ENCODE peak calls at places on chromosomes 7 and 10, in four cellular contexts. One of them, this sample, is unnamed.

GRCh38 chr7:129919492-129919891 is 33.3 kb downstream of the UBE2H start:
- DNase-seq in colonic mucosa: no peak
- DNase-seq in HCT116: no peak
- DNase-seq in H9: no peak
- DNase-seq in this sample: no peak

GRCh38 chr7:47635091-47636090 is 53.5 kb upstream of the TNS3 start:
- DNase-seq in H9: peak
- DNase-seq in HCT116: no peak
- DNase-seq in colonic mucosa: peak
- DNase-seq in this sample: peak

GRCh38 chr10:102492983-102493382 is 9.5 kb downstream of the ACTR1A start:
- DNase-seq in HCT116: no peak
- DNase-seq in colonic mucosa: no peak
- DNase-seq in H9: no peak
- DNase-seq in this sample: no peak

GRCh38 chr10:89122431-89123066 is 84.6 kb downstream of the CH25H start:
- DNase-seq in colonic mucosa: no peak
- DNase-seq in HCT116: no peak
- DNase-seq in H9: no peak
- DNase-seq in this sample: no peak

GRCh38 chr7:5374464-5374863 is 49.2 kb downstream of the TNRC18 start:
- DNase-seq in H9: no peak
- DNase-seq in colonic mucosa: no peak
- DNase-seq in HCT116: no peak
- DNase-seq in this sample: no peak

GRCh38 chr7:27723086-27723485 is 16.9 kb upstream of the TAX1BP1 start:
- DNase-seq in colonic mucosa: no peak
- DNase-seq in HCT116: no peak
- DNase-seq in H9: no peak
- DNase-seq in this sample: no peak

GRCh38 chr10:30456262-30456661 is 22.3 kb downstream of the MAP3K8 start:
- DNase-seq in HCT116: no peak
- DNase-seq in colonic mucosa: peak
- DNase-seq in H9: no peak
- DNase-seq in this sample: no peak

GRCh38 chr7:143283344-143283743 is 1.4 kb upstream of the TMEM139 start:
- DNase-seq in colonic mucosa: peak
- DNase-seq in HCT116: no peak
- DNase-seq in H9: peak
- DNase-seq in this sample: no peak

GRCh38 chr10:31749981-31750850 is 178.4 kb downstream of the ARHGAP12 start:
- DNase-seq in colonic mucosa: peak
- DNase-seq in H9: no peak
- DNase-seq in HCT116: no peak
- DNase-seq in this sample: no peak
- H3K9ac ChIP-seq in colonic mucosa: no peak
- H3K9ac ChIP-seq in H9: no peak
- H3K9ac ChIP-seq in HCT116: no peak
- H3K9ac ChIP-seq in this sample: no peak

GRCh38 chr10:110859947-110860376 is 11.8 kb upstream of the PDCD4 start:
- DNase-seq in colonic mucosa: peak
- DNase-seq in H9: no peak
- DNase-seq in HCT116: no peak
- DNase-seq in this sample: no peak

GRCh38 chr10:110858297-110858934 is 13.3 kb upstream of the PDCD4 start:
- DNase-seq in H9: no peak
- DNase-seq in HCT116: no peak
- DNase-seq in colonic mucosa: peak
- DNase-seq in this sample: no peak

GRCh38 chr10:110859206-110859946 is 12.4 kb upstream of the PDCD4 start:
- DNase-seq in colonic mucosa: peak
- DNase-seq in H9: no peak
- DNase-seq in HCT116: no peak
- DNase-seq in this sample: no peak

GRCh38 chr10:110860576-110861241 is 11.0 kb upstream of the PDCD4 start:
- DNase-seq in colonic mucosa: peak
- DNase-seq in HCT116: no peak
- DNase-seq in H9: no peak
- DNase-seq in this sample: no peak

DNA sequence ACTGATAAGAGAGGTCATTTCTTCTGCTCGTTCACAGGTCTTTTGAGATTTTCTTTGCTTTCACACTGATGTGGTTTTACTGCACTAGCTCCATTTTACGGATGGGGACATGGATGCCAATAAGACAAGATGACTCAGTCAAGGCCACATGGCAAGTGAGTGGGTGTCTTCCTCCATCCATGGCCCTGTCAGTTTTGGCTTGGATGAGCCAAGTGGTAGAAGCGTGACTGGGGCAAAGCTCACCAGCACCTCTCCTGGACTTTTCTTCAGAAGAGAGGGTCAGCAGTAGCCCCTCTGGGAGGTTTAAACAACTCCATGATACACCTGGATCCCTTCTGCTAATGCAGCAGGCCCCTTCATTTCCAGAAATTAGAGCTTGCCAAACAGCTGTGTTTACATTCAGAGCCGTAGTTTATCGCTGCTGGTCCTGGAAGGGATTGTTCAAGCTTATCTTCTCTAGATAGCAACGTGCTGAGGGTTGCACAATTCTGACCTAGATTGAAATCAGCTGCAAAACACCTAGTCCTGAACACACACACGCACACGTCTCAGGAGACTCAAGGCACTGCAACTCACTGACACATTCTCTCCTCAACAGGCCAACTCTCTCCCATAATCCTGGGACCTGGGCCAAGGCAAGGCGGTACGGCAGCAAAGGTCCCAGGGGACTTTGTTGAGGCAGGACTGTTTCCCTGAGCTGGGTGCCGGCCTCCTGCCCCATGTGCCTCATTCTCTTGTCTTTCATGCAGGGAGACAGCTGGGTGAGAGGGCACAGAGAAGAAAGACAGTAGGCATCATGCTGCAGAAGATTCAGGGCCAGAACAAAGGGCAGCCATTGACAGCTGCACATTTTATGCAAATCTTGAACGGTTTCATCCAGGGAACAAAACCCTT is 14.2 kb upstream of the PDCD4 start:
- DNase-seq in HCT116: no peak
- DNase-seq in H9: no peak
- DNase-seq in colonic mucosa: peak
- DNase-seq in this sample: no peak
- TF ChIP-seq CTCF in HCT116: no peak
- TF ChIP-seq CTCF in H9: no peak
- TF ChIP-seq CTCF in colonic mucosa: no peak
- TF ChIP-seq CTCF in this sample: no peak

GRCh38 chr7:42227523-42227922 is 9.5 kb downstream of the GLI3 start:
- DNase-seq in H9: no peak
- DNase-seq in HCT116: no peak
- DNase-seq in colonic mucosa: no peak
- DNase-seq in this sample: no peak
- H3K9ac ChIP-seq in H9: peak
- H3K9ac ChIP-seq in HCT116: no peak
- H3K9ac ChIP-seq in colonic mucosa: no peak
- H3K9ac ChIP-seq in this sample: peak

DNA sequence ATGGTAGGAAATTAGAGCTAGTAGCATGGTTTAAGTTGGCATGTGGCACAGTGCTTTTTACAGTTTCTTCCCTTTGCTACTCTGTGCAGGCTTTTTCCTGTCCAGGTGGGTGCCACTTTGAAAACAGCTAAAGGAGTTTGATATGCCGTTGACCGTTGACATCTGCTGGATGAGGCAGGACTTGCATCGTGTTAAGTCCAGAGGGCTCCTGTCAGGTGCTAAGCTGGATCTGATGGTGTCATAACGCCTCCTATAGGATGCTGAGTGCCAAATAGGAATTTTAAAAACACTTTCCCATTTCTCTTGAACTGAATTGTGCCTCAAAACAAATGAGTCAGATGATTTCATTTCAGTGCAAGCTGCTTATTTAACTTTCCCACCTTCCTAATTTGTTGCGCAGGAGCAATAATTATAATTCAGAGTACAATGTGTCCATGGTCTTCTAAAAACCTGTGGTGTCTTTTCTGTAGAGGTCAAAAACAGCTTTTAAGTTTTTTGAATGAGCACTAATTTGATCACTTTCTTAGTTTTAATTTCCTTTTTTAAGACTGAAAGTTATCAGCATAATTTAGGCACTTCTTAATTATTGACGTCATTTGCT is 178.3 kb downstream of the CDCA7L start:
- DNase-seq in H9: peak
- DNase-seq in colonic mucosa: peak
- DNase-seq in HCT116: peak
- DNase-seq in this sample: peak
- TF ChIP-seq CTCF in H9: peak
- TF ChIP-seq CTCF in colonic mucosa: peak
- TF ChIP-seq CTCF in HCT116: peak
- TF ChIP-seq CTCF in this sample: peak

DNA sequence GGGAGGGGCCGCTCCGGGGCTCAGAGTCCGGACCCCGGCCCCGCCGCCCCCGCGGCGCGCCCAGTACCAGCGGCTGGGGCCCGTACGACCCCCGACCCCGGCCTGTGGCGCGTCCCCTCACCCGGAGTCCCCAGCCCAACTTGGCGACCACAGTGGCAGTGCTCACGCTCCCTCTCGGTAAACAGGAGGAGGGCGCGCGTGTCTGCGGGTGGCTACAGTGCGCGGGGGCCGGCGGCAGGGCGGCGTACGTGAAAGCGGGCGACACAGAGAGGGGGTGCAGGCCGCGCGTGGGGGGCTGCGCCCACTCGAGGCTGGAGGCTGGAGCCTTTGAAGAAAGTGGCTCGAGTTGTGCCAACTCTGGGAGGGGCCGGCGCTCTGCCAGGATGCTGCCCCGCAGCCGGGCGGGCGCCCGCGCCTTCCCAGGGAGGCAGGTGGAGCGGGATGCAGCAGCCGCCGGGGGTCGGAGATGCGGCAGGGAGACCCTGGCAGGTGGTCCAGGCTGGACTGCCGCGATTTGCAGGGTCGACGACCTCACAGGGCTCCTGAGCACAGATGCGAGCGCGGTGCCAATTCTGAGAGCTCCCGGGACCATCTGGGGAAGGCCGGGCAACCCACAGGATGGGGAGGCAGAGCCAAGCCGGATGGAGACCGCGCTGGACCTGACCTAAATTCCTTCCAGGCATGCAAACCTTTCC is 655 bp downstream of the PTPRE start:
- DNase-seq in colonic mucosa: peak
- DNase-seq in HCT116: no peak
- DNase-seq in H9: no peak
- DNase-seq in this sample: no peak
- H3K9ac ChIP-seq in colonic mucosa: peak
- H3K9ac ChIP-seq in HCT116: peak
- H3K9ac ChIP-seq in H9: no peak
- H3K9ac ChIP-seq in this sample: no peak

GRCh38 chr7:1843271-1843861 is 173.3 kb downstream of the ELFN1 start:
- DNase-seq in HCT116: no peak
- DNase-seq in H9: no peak
- DNase-seq in colonic mucosa: no peak
- DNase-seq in this sample: no peak

GRCh38 chr7:1843921-1844335 is 173.9 kb downstream of the ELFN1 start:
- DNase-seq in HCT116: no peak
- DNase-seq in H9: no peak
- DNase-seq in colonic mucosa: no peak
- DNase-seq in this sample: no peak

GRCh38 chr7:1844336-1844955 is 174.4 kb downstream of the ELFN1 start:
- DNase-seq in HCT116: no peak
- DNase-seq in colonic mucosa: no peak
- DNase-seq in H9: no peak
- DNase-seq in this sample: no peak

GRCh38 chr7:1844956-1845390 is 174.9 kb downstream of the ELFN1 start:
- DNase-seq in H9: no peak
- DNase-seq in colonic mucosa: no peak
- DNase-seq in HCT116: no peak
- DNase-seq in this sample: no peak

GRCh38 chr7:1842321-1843221 is 172.5 kb downstream of the ELFN1 start:
- DNase-seq in colonic mucosa: no peak
- DNase-seq in H9: no peak
- DNase-seq in HCT116: no peak
- DNase-seq in this sample: no peak
- TF ChIP-seq CTCF in colonic mucosa: no peak
- TF ChIP-seq CTCF in H9: peak
- TF ChIP-seq CTCF in HCT116: no peak
- TF ChIP-seq CTCF in this sample: no peak

GRCh38 chr7:55070271-55070743 is 51.5 kb downstream of the EGFR start:
- DNase-seq in HCT116: no peak
- DNase-seq in H9: no peak
- DNase-seq in colonic mucosa: no peak
- DNase-seq in this sample: no peak
- H3K9ac ChIP-seq in HCT116: no peak
- H3K9ac ChIP-seq in H9: no peak
- H3K9ac ChIP-seq in colonic mucosa: no peak
- H3K9ac ChIP-seq in this sample: no peak

This sample was measured in keratinocyte.